ENCODE peak calls at places on chromosomes 11 and 22, in ten cellular contexts. Y, R, I, S, K, F, B, G, W and M are unnamed samples.
A peak's percentile ranks its signal among the peaks of the same experiment; 100 is the strongest.

GRCh38 chr11:73078631-73079030 is 63.5 kb downstream of the FCHSD2 start:
- DNase-seq in Y (no peak), R (no peak), I (no peak), S (no peak), K (no peak), F (no peak), B (no peak), G (no peak), W (no peak), M (no peak)

GRCh38 chr11:32172771-32173170 is 81.9 kb downstream of the RCN1 start:
- DNase-seq in Y (no peak), R (no peak), I (no peak), S (no peak), K (peak; percentile 24), F (no peak), B (peak; percentile 19), G (no peak), W (no peak), M (no peak)

GRCh38 chr11:57325735-57326048 is 940 bp upstream of the TNKS1BP1 start:
- DNase-seq in Y (peak; percentile 59), R (peak; percentile 61), I (no peak), S (no peak), K (no peak), F (no peak), B (no peak), G (no peak), W (no peak), M (no peak)

GRCh38 chr22:21951931-21952465 is 650 bp downstream of the PPM1F start:
- DNase-seq in Y (no peak), R (no peak), I (no peak), S (no peak), K (peak; percentile 42), F (peak; percentile 70), B (peak; percentile 36), G (no peak), W (no peak), M (peak; percentile 65)

GRCh38 chr11:84501750-84502149 is 1125.4 kb downstream of the DLG2 start:
- DNase-seq in Y (no peak), R (no peak), I (no peak), S (no peak), K (no peak), F (no peak), B (no peak), G (peak; percentile 11), W (no peak), M (no peak)

GRCh38 chr11:29217901-29218300 is 798.9 kb downstream of the KCNA4 start:
- DNase-seq in Y (no peak), R (no peak), I (no peak), S (no peak), K (no peak), F (peak; percentile 31), B (no peak), G (no peak), W (no peak), M (no peak)

GRCh38 chr22:17366830-17367229 is 2.4 kb upstream of the CECR2 start:
- DNase-seq in Y (peak; percentile 45), R (no peak), I (peak; percentile 18), S (peak; percentile 61), K (no peak), F (peak; percentile 40), B (no peak), G (no peak), W (peak; percentile 14), M (no peak)

GRCh38 chr11:17063171-17064002 is 14.1 kb downstream of the RPS13 start:
- DNase-seq in Y (peak; percentile 58), R (peak; percentile 61), I (peak; percentile 42), S (peak; percentile 63), K (no peak), F (peak; percentile 79), B (peak; percentile 45), G (peak; percentile 32), W (peak; percentile 53), M (peak; percentile 76)

GRCh38 chr11:64654958-64655541 is 64.0 kb downstream of the SLC22A12 start:
- DNase-seq in Y (no peak), R (no peak), I (no peak), S (no peak), K (no peak), F (no peak), B (no peak), G (peak; percentile 28), W (no peak), M (no peak)

GRCh38 chr11:109424893-109425292 is 2.9 kb downstream of the C11orf87 start:
- DNase-seq in Y (no peak), R (no peak), I (no peak), S (peak; percentile 15), K (no peak), F (peak; percentile 75), B (no peak), G (no peak), W (no peak), M (no peak)

GRCh38 chr11:96102664-96103068 is 178.8 kb upstream of the MTMR2 start:
- DNase-seq in Y (no peak), R (no peak), I (no peak), S (no peak), K (peak; percentile 69), F (no peak), B (peak; percentile 85), G (no peak), W (no peak), M (peak; percentile 73)

GRCh38 chr11:65868076-65868667 is 4.4 kb downstream of the EFEMP2 start:
- DNase-seq in Y (no peak), R (no peak), I (no peak), S (no peak), K (no peak), F (no peak), B (no peak), G (no peak), W (no peak), M (no peak)

GRCh38 chr22:42188808-42189447 is 58.3 kb upstream of the CYP2D6 start:
- DNase-seq in Y (no peak), R (no peak), I (peak; percentile 46), S (no peak), K (peak; percentile 52), F (no peak), B (no peak), G (no peak), W (no peak), M (no peak)

GRCh38 chr11:35893796-35894475 is 49.9 kb upstream of the LDLRAD3 start:
- DNase-seq in Y (no peak), R (no peak), I (no peak), S (no peak), K (no peak), F (peak; percentile 79), B (no peak), G (no peak), W (no peak), M (peak; percentile 16)

GRCh38 chr11:71130106-71130505 is 122.3 kb downstream of the SHANK2 start:
- DNase-seq in Y (no peak), R (no peak), I (no peak), S (no peak), K (no peak), F (no peak), B (no peak), G (no peak), W (no peak), M (no peak)

GRCh38 chr11:34114014-34114413 is 8.6 kb downstream of the NAT10 start:
- DNase-seq in Y (no peak), R (no peak), I (no peak), S (no peak), K (no peak), F (no peak), B (no peak), G (no peak), W (no peak), M (no peak)

GRCh38 chr11:31641477-31642062 is 132.0 kb downstream of the ELP4 start:
- DNase-seq in Y (no peak), R (peak; percentile 30), I (peak; percentile 39), S (no peak), K (peak; percentile 32), F (peak; percentile 51), B (peak; percentile 51), G (no peak), W (no peak), M (peak; percentile 56)

GRCh38 chr11:85826096-85826855 is 15.3 kb upstream of the SYTL2 start:
- DNase-seq in Y (peak; percentile 27), R (no peak), I (no peak), S (no peak), K (no peak), F (peak; percentile 78), B (peak; percentile 32), G (no peak), W (no peak), M (peak; percentile 50)

GRCh38 chr11:2860636-2861035 is 24.9 kb downstream of the CDKN1C start:
- DNase-seq in Y (no peak), R (no peak), I (no peak), S (no peak), K (peak; percentile 16), F (peak; percentile 70), B (no peak), G (no peak), W (no peak), M (peak; percentile 18)

GRCh38 chr11:6862961-6863360 is at the start of gene OR10A2:
- DNase-seq in Y (peak; percentile 12), R (no peak), I (no peak), S (no peak), K (no peak), F (no peak), B (peak; percentile 50), G (no peak), W (no peak), M (no peak)

GRCh38 chr11:118845369-118845768 is 38.3 kb upstream of the CXCR5 start:
- DNase-seq in Y (no peak), R (no peak), I (no peak), S (peak; percentile 61), K (peak; percentile 19), F (no peak), B (peak; percentile 25), G (no peak), W (no peak), M (peak; percentile 68)